ENCODE peak calls at places on chromosomes 1 and 21, in four cellular contexts. One of them, this sample, is unnamed.

GRCh38 chr1:241839369-241839990 is 8.5 kb upstream of the EXO1 start:
- DNase-seq in trophoblast cell: no peak
- DNase-seq in hepatocyte: no peak
- DNase-seq in fibroblast of lung: no peak
- DNase-seq in this sample: no peak

GRCh38 chr21:36860736-36861594 is 105.5 kb downstream of the HLCS start:
- DNase-seq in trophoblast cell: peak
- DNase-seq in hepatocyte: peak
- DNase-seq in fibroblast of lung: peak
- DNase-seq in this sample: no peak

GRCh38 chr1:67489643-67490042 is 59.4 kb upstream of the SERBP1 start:
- DNase-seq in trophoblast cell: peak
- DNase-seq in hepatocyte: peak
- DNase-seq in fibroblast of lung: peak
- DNase-seq in this sample: no peak

GRCh38 chr1:147214842-147215539 is 10.1 kb downstream of the FMO5 start:
- DNase-seq in trophoblast cell: no peak
- DNase-seq in hepatocyte: no peak
- DNase-seq in fibroblast of lung: no peak
- DNase-seq in this sample: no peak

GRCh38 chr1:183417691-183418491 is at the start of gene NMNAT2:
- DNase-seq in trophoblast cell: peak
- DNase-seq in hepatocyte: peak
- DNase-seq in fibroblast of lung: peak
- DNase-seq in this sample: no peak

GRCh38 chr1:8963940-8964339 is 18.3 kb downstream of the CA6 start:
- DNase-seq in trophoblast cell: no peak
- DNase-seq in hepatocyte: no peak
- DNase-seq in fibroblast of lung: no peak
- DNase-seq in this sample: no peak

GRCh38 chr1:11157394-11157793 is 31.8 kb upstream of the ANGPTL7 start:
- DNase-seq in trophoblast cell: no peak
- DNase-seq in hepatocyte: no peak
- DNase-seq in fibroblast of lung: no peak
- DNase-seq in this sample: no peak

GRCh38 chr1:206923009-206923960 is 1.5 kb upstream of the FCMR start:
- DNase-seq in trophoblast cell: no peak
- DNase-seq in hepatocyte: no peak
- DNase-seq in fibroblast of lung: no peak
- DNase-seq in this sample: no peak

GRCh38 chr1:181142096-181143043 is 53.9 kb downstream of the IER5 start:
- DNase-seq in trophoblast cell: peak
- DNase-seq in hepatocyte: peak
- DNase-seq in fibroblast of lung: peak
- DNase-seq in this sample: no peak

GRCh38 chr1:162347281-162347680 is 29.4 kb downstream of the SPATA46 start:
- DNase-seq in trophoblast cell: peak
- DNase-seq in hepatocyte: no peak
- DNase-seq in fibroblast of lung: no peak
- DNase-seq in this sample: no peak

GRCh38 chr1:236421850-236422516 is 27.9 kb downstream of the EDARADD start:
- DNase-seq in trophoblast cell: no peak
- DNase-seq in hepatocyte: no peak
- DNase-seq in fibroblast of lung: no peak
- DNase-seq in this sample: no peak

GRCh38 chr1:108119500-108119899 is 80.6 kb downstream of the SLC25A24 start:
- DNase-seq in trophoblast cell: no peak
- DNase-seq in hepatocyte: no peak
- DNase-seq in fibroblast of lung: no peak
- DNase-seq in this sample: no peak

GRCh38 chr1:232057217-232057895 is 430.8 kb downstream of the DISC1 start:
- DNase-seq in trophoblast cell: no peak
- DNase-seq in hepatocyte: no peak
- DNase-seq in fibroblast of lung: no peak
- DNase-seq in this sample: no peak

GRCh38 chr1:218242171-218242570 is 42.9 kb upstream of the RRP15 start:
- DNase-seq in trophoblast cell: peak
- DNase-seq in hepatocyte: no peak
- DNase-seq in fibroblast of lung: no peak
- DNase-seq in this sample: no peak

GRCh38 chr21:36388835-36389234 is 3.6 kb downstream of the CHAF1B start:
- DNase-seq in trophoblast cell: no peak
- DNase-seq in hepatocyte: peak
- DNase-seq in fibroblast of lung: peak
- DNase-seq in this sample: no peak

GRCh38 chr21:38913120-38913975 is 107.6 kb downstream of the ETS2 start:
- DNase-seq in trophoblast cell: peak
- DNase-seq in hepatocyte: peak
- DNase-seq in fibroblast of lung: peak
- DNase-seq in this sample: no peak

GRCh38 chr1:117169871-117170596 is 40.7 kb downstream of the VTCN1 start:
- DNase-seq in trophoblast cell: no peak
- DNase-seq in hepatocyte: no peak
- DNase-seq in fibroblast of lung: no peak
- DNase-seq in this sample: no peak

GRCh38 chr21:26445440-26445839 is 127.6 kb downstream of the CYYR1 start:
- DNase-seq in trophoblast cell: no peak
- DNase-seq in hepatocyte: no peak
- DNase-seq in fibroblast of lung: peak
- DNase-seq in this sample: no peak

GRCh38 chr21:32307706-32308105 is 9.1 kb downstream of the MRAP start:
- DNase-seq in trophoblast cell: no peak
- DNase-seq in hepatocyte: no peak
- DNase-seq in fibroblast of lung: peak
- DNase-seq in this sample: no peak

GRCh38 chr1:210328032-210328745 is 513 bp upstream of the HHAT start:
- DNase-seq in trophoblast cell: no peak
- DNase-seq in hepatocyte: no peak
- DNase-seq in fibroblast of lung: no peak
- DNase-seq in this sample: no peak

GRCh38 chr1:32353886-32354570 is 8.3 kb downstream of the FAM229A start:
- DNase-seq in trophoblast cell: no peak
- DNase-seq in hepatocyte: no peak
- DNase-seq in fibroblast of lung: peak
- DNase-seq in this sample: no peak

GRCh38 chr1:67823645-67824044 is 9.6 kb downstream of the GNG12 start:
- DNase-seq in trophoblast cell: no peak
- DNase-seq in hepatocyte: no peak
- DNase-seq in fibroblast of lung: peak
- DNase-seq in this sample: no peak

GRCh38 chr1:11533790-11534787 is 55.1 kb downstream of the DISP3 start:
- DNase-seq in trophoblast cell: no peak
- DNase-seq in hepatocyte: no peak
- DNase-seq in fibroblast of lung: no peak
- DNase-seq in this sample: no peak

GRCh38 chr1:147545133-147545532 is 3.8 kb downstream of the BCL9 start:
- DNase-seq in trophoblast cell: no peak
- DNase-seq in hepatocyte: peak
- DNase-seq in fibroblast of lung: peak
- DNase-seq in this sample: peak

GRCh38 chr1:166040635-166041034 is 126.2 kb downstream of the FAM78B start:
- DNase-seq in trophoblast cell: no peak
- DNase-seq in hepatocyte: no peak
- DNase-seq in fibroblast of lung: no peak
- DNase-seq in this sample: no peak

GRCh38 chr1:24501371-24502167 is 1.1 kb upstream of the RCAN3 start:
- DNase-seq in trophoblast cell: peak
- DNase-seq in hepatocyte: peak
- DNase-seq in fibroblast of lung: no peak
- DNase-seq in this sample: no peak

GRCh38 chr1:5993553-5994510 is 1.6 kb upstream of the NPHP4 start:
- DNase-seq in trophoblast cell: no peak
- DNase-seq in hepatocyte: no peak
- DNase-seq in fibroblast of lung: no peak
- DNase-seq in this sample: no peak

GRCh38 chr1:8194481-8195227 is 123.3 kb upstream of the SLC45A1 start:
- DNase-seq in trophoblast cell: no peak
- DNase-seq in hepatocyte: no peak
- DNase-seq in fibroblast of lung: peak
- DNase-seq in this sample: no peak

GRCh38 chr21:44846485-44847260 is 26.8 kb downstream of the PTTG1IP start:
- DNase-seq in trophoblast cell: peak
- DNase-seq in hepatocyte: peak
- DNase-seq in fibroblast of lung: no peak
- DNase-seq in this sample: no peak
- H2AFZ ChIP-seq in trophoblast cell: no peak
- H2AFZ ChIP-seq in hepatocyte: no peak
- H2AFZ ChIP-seq in fibroblast of lung: no peak
- H2AFZ ChIP-seq in this sample: peak

GRCh38 chr1:167538657-167539056 is 14.9 kb downstream of the CREG1 start:
- DNase-seq in trophoblast cell: no peak
- DNase-seq in hepatocyte: no peak
- DNase-seq in fibroblast of lung: peak
- DNase-seq in this sample: no peak
- H2AFZ ChIP-seq in trophoblast cell: no peak
- H2AFZ ChIP-seq in hepatocyte: no peak
- H2AFZ ChIP-seq in fibroblast of lung: no peak
- H2AFZ ChIP-seq in this sample: no peak

DNA sequence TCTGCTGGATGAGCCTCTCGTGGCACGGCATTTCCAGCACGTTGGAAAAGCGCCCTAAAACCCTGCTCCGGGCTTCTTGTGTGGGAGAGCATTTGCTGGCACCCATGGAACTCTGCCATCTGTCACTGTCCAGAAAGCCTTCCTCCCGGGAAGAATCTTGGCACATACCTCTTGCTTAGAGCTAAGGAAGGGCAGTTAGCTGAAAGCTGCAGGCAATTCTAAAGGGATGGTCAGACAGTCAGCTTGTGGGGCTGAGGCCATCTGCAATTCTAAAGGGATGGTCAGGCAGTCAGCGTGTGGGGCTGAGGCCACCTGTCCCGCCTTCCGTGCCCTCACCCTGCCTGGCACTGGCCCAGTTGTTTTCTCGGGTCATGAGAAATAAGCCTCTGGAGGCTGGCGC is 139.0 kb upstream of the TMEM51 start:
- DNase-seq in trophoblast cell: no peak
- DNase-seq in hepatocyte: no peak
- DNase-seq in fibroblast of lung: no peak
- DNase-seq in this sample: no peak
- H2AFZ ChIP-seq in trophoblast cell: no peak
- H2AFZ ChIP-seq in hepatocyte: no peak
- H2AFZ ChIP-seq in fibroblast of lung: no peak
- H2AFZ ChIP-seq in this sample: no peak

DNA sequence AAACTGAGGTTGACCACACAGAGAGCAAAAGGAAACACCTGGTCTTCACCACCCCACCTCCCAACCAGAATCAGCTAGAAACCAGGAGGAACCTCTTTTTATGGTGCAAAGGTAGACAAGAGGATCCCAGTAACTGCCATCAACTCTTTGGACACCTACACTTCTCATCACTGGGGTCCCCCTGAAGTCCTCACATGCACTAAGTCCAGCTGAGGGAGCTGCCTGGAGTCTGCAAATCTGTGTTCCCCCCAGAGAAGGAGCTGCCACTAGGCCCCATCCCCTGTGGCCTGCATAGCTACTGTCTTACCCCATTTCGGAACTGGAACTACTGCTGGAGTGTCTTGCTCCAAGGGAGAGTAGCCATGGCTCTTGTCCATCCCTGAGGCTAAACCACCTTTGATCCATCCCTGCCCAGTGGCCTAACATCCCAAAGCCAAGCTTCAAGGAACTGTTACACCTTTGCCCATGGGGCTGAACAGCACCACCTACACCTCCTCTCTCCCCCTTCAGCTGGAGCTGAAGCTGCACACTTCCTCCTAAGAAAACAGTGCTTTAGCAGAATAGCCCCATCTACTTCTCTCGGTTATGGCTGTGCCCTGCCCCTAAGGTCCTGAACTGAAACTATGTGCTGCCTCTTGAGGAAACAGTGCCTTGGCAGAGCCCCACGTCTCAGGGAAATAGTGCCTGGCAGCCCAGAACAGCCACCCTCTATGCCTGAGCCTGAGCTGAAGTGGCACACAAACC is 85.4 kb upstream of the CD53 start:
- DNase-seq in trophoblast cell: no peak
- DNase-seq in hepatocyte: no peak
- DNase-seq in fibroblast of lung: no peak
- DNase-seq in this sample: no peak
- H2AFZ ChIP-seq in trophoblast cell: no peak
- H2AFZ ChIP-seq in hepatocyte: no peak
- H2AFZ ChIP-seq in fibroblast of lung: no peak
- H2AFZ ChIP-seq in this sample: no peak

DNA sequence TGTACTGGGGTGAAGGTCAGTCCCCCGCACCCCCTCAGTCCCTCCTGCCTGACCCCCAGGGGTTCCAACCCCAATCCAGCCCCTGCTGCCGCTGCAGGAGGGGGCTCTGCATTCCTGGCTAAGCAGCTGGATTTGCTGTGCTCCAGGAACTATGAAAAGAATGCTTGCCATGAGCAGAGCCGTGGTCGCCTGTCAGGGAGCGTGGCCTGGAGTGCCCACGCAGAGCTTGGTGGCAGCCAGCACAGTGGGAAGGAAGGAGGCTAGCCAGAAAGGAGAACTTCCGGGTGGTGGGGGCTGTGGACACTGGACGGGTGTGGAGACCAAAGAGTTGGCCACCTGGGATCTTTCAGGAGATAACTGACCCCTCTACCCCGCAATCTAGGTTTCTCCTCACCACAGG is 5.6 kb downstream of the COL8A2 start:
- DNase-seq in trophoblast cell: no peak
- DNase-seq in hepatocyte: no peak
- DNase-seq in fibroblast of lung: no peak
- DNase-seq in this sample: no peak
- H2AFZ ChIP-seq in trophoblast cell: no peak
- H2AFZ ChIP-seq in hepatocyte: no peak
- H2AFZ ChIP-seq in fibroblast of lung: no peak
- H2AFZ ChIP-seq in this sample: no peak